ENCODE peak calls at places on chromosomes 6 and 20, in ten cellular contexts. H, M, V, E, F, K, O, R, G and Q are unnamed samples.

GRCh38 chr6:117776441-117776840 is 101.2 kb downstream of the NUS1 start:
- DNase-seq in H (no peak), M (no peak), V (peak), E (no peak), F (no peak), K (no peak), O (no peak), R (peak), G (no peak), Q (no peak)

GRCh38 chr20:12737497-12737896 is 271.3 kb upstream of the SPTLC3 start:
- DNase-seq in H (no peak), M (no peak), V (no peak), E (no peak), F (no peak), K (no peak), O (no peak), R (no peak), G (no peak), Q (no peak)

GRCh38 chr20:15100506-15101160 is 763.2 kb upstream of the FLRT3 start:
- DNase-seq in H (no peak), M (no peak), V (no peak), E (no peak), F (no peak), K (no peak), O (no peak), R (peak), G (no peak), Q (no peak)

GRCh38 chr6:8059129-8059528 is 5.1 kb downstream of the BLOC1S5 start:
- DNase-seq in H (no peak), M (no peak), V (no peak), E (no peak), F (peak), K (no peak), O (no peak), R (peak), G (no peak), Q (peak)

GRCh38 chr6:150710236-150710635 is 110.6 kb downstream of the PLEKHG1 start:
- DNase-seq in H (no peak), M (no peak), V (no peak), E (no peak), F (no peak), K (no peak), O (no peak), R (no peak), G (no peak), Q (no peak)

GRCh38 chr6:170128811-170129681 is 161.8 kb downstream of the DLL1 start:
- DNase-seq in H (no peak), M (no peak), V (no peak), E (peak), F (no peak), K (peak), O (no peak), R (no peak), G (no peak), Q (no peak)

GRCh38 chr6:135869857-135870256 is 18.4 kb downstream of the PDE7B start:
- DNase-seq in H (no peak), M (no peak), V (no peak), E (no peak), F (no peak), K (no peak), O (no peak), R (no peak), G (no peak), Q (no peak)

GRCh38 chr6:130557481-130558112 is 191.8 kb downstream of the TMEM200A start:
- DNase-seq in H (no peak), M (no peak), V (no peak), E (no peak), F (no peak), K (no peak), O (no peak), R (no peak), G (no peak), Q (no peak)

GRCh38 chr20:36235892-36236785 is at the start of gene AAR2:
- DNase-seq in H (peak), M (peak), V (peak), E (peak), F (peak), K (peak), O (peak), R (peak), G (peak), Q (peak)

GRCh38 chr6:139943391-139943790 is 568.9 kb upstream of the CITED2 start:
- DNase-seq in H (no peak), M (no peak), V (no peak), E (no peak), F (no peak), K (no peak), O (no peak), R (peak), G (no peak), Q (peak)

GRCh38 chr6:5766260-5766659 is 240.5 kb downstream of the NRN1 start:
- DNase-seq in H (no peak), M (no peak), V (no peak), E (no peak), F (no peak), K (no peak), O (no peak), R (no peak), G (no peak), Q (no peak)

GRCh38 chr6:169097336-169098052 is 156.2 kb downstream of the THBS2 start:
- DNase-seq in H (no peak), M (peak), V (no peak), E (no peak), F (no peak), K (no peak), O (no peak), R (peak), G (no peak), Q (peak)

GRCh38 chr6:106149472-106150069 is 63.4 kb downstream of the PRDM1 start:
- DNase-seq in H (no peak), M (no peak), V (no peak), E (no peak), F (no peak), K (no peak), O (no peak), R (no peak), G (no peak), Q (no peak)

GRCh38 chr20:63854069-63854765 is 7.1 kb upstream of the ABHD16B start:
- DNase-seq in H (no peak), M (no peak), V (no peak), E (peak), F (peak), K (no peak), O (no peak), R (no peak), G (no peak), Q (no peak)

GRCh38 chr20:22426772-22427171 is 157.6 kb downstream of the FOXA2 start:
- DNase-seq in H (no peak), M (no peak), V (no peak), E (no peak), F (no peak), K (no peak), O (no peak), R (no peak), G (no peak), Q (no peak)

GRCh38 chr6:114096553-114097172 is 125.7 kb upstream of the HDAC2 start:
- DNase-seq in H (peak), M (no peak), V (peak), E (no peak), F (peak), K (no peak), O (no peak), R (peak), G (no peak), Q (peak)

GRCh38 chr6:50819527-50819905 is 845 bp downstream of the TFAP2B start:
- DNase-seq in H (no peak), M (no peak), V (no peak), E (no peak), F (peak), K (no peak), O (no peak), R (no peak), G (no peak), Q (no peak)

GRCh38 chr6:168154263-168154917 is 75.4 kb upstream of the FRMD1 start:
- DNase-seq in H (no peak), M (peak), V (no peak), E (no peak), F (no peak), K (no peak), O (no peak), R (no peak), G (no peak), Q (no peak)

GRCh38 chr20:41889871-41890224 is 271.7 kb upstream of the CHD6 start:
- DNase-seq in H (no peak), M (peak), V (no peak), E (no peak), F (no peak), K (no peak), O (no peak), R (peak), G (no peak), Q (no peak)